ENCODE peak calls at places on chromosomes 7 and 10, in seven cellular contexts. E, F, P, B, N, Z and X are unnamed samples.

GRCh38 chr7:81111781-81112540 is 193.1 kb upstream of the SEMA3C start:
- DNase-seq in P (no peak), B (peak), F (peak), N (no peak), Z (peak), E (no peak), X (peak)

GRCh38 chr10:103739039-103739764 is 116.2 kb downstream of the SH3PXD2A start:
- DNase-seq in N (peak), Z (peak), B (peak), F (peak), E (no peak), P (peak), X (peak)

GRCh38 chr7:121126801-121127534 is 138.5 kb downstream of the CPED1 start:
- DNase-seq in E (no peak), Z (peak), P (no peak), F (peak), B (peak), N (peak), X (no peak)

GRCh38 chr7:155460926-155461613 is 3.1 kb downstream of the EN2 start:
- DNase-seq in P (no peak), Z (no peak), E (no peak), N (no peak), F (no peak), B (no peak), X (no peak)

GRCh38 chr7:1331576-1332467 is 99.2 kb downstream of the UNCX start:
- DNase-seq in N (no peak), E (no peak), B (no peak), F (no peak), Z (no peak), P (no peak), X (no peak)

GRCh38 chr10:82538272-82538671 is 663.3 kb downstream of the NRG3 start:
- DNase-seq in P (no peak), N (no peak), F (no peak), B (no peak), E (no peak), Z (no peak), X (no peak)

GRCh38 chr7:50766808-50767207 is 15.9 kb downstream of the GRB10 start:
- DNase-seq in B (no peak), N (peak), Z (no peak), E (no peak), P (no peak), F (no peak), X (no peak)

GRCh38 chr7:115352375-115352774 is 430.5 kb downstream of the MDFIC start:
- DNase-seq in Z (peak), N (peak), F (peak), B (peak), P (no peak), E (no peak), X (no peak)

GRCh38 chr7:142500364-142500763 is 242.5 kb upstream of the PRSS58 start:
- DNase-seq in B (no peak), N (peak), P (no peak), E (no peak), Z (no peak), F (no peak), X (no peak)

GRCh38 chr10:112794201-112794600 is 155.8 kb upstream of the TCF7L2 start:
- DNase-seq in F (no peak), N (no peak), E (no peak), Z (no peak), B (no peak), P (no peak), X (no peak)

GRCh38 chr7:36962367-36962766 is 238.1 kb upstream of the AOAH start:
- DNase-seq in N (peak), P (no peak), F (peak), B (no peak), E (no peak), Z (no peak), X (no peak)

GRCh38 chr7:42527004-42527403 is 290.0 kb upstream of the GLI3 start:
- DNase-seq in B (no peak), F (peak), N (no peak), Z (no peak), E (no peak), P (no peak), X (no peak)

GRCh38 chr10:3623746-3624145 is 161.3 kb downstream of the KLF6 start:
- DNase-seq in E (no peak), N (no peak), B (peak), Z (peak), P (peak), F (peak), X (peak)

GRCh38 chr10:125514206-125515162 is 168.5 kb downstream of the TEX36 start:
- DNase-seq in P (no peak), Z (no peak), B (no peak), N (no peak), E (peak), F (no peak), X (no peak)

GRCh38 chr10:59830601-59831259 is 75.6 kb downstream of the CCDC6 start:
- DNase-seq in B (peak), P (peak), F (peak), Z (peak), E (peak), N (peak), X (no peak)

GRCh38 chr10:8392216-8392615 is 337.7 kb downstream of the GATA3 start:
- DNase-seq in Z (no peak), P (no peak), E (no peak), B (peak), F (peak), N (peak), X (no peak)

DNA sequence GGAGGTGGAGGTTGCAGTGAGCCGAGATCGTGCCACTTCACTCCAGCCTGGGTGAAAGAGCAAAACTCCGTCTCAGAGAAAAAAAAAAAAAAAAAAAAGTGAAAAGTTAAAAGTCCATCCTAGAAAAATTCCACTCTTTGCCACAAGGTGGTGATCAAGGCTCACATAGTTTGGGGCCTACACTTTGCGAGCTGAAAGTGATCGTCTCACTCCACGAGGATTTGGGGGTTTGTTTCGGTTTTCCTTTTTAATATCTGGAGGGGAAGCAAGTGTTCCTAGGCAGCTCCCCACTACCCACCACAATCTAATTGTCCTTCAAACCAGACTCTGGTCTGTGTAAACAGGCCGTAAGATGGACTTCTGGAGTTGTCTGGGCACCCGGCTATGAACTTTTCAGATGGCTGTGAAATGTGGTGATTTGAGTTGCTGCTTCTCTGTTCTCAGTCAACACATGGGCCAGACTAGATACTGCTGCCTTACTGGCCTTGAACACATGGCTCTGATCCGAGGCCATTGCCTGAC is 27.1 kb downstream of the PRLHR start:
- DNase-seq in E (peak), Z (peak), B (peak), P (peak), N (peak), F (no peak), X (peak)
- TF ChIP-seq CTCF in E (peak), Z (peak), B (peak), P (peak), N (peak), F (peak), X (peak)

GRCh38 chr10:128902031-128902710 is 564.9 kb upstream of the MGMT start:
- DNase-seq in E (no peak), N (no peak), F (no peak), Z (no peak), B (no peak), P (no peak), X (no peak)
- H3K4me3 ChIP-seq in E (no peak), N (no peak), F (no peak), Z (no peak), B (no peak), P (no peak), X (no peak)

GRCh38 chr10:78381072-78381471 is 347.4 kb downstream of the RPS24 start:
- DNase-seq in F (no peak), Z (no peak), N (no peak), E (no peak), B (no peak), P (no peak), X (no peak)
- TF ChIP-seq CTCF in F (peak), Z (peak), N (no peak), E (no peak), B (peak), P (no peak), X (peak)

DNA sequence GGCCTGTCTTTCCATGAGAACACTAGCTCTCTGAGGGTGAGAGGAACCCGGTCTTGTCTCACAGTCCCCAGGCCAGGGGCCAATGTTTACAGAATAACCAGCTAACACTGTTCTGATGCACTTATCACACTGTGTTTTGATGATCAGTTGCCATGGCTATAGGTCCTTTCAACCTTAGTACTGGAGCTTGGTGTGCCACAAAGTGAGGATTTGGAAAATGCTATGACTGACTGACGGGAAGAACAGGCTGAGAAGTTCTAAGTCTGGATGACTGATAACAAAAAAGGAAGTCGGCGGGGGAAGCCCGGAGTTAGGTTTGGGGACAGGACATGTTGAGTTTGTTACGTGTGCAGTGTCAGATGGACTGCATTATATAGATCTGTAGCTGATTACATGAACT is 141.8 kb downstream of the CTTNBP2 start:
- DNase-seq in Z (peak), F (no peak), P (peak), B (no peak), N (no peak), E (no peak), X (no peak)
- H3K4me3 ChIP-seq in Z (no peak), F (no peak), P (no peak), B (no peak), N (no peak), E (no peak), X (no peak)

DNA sequence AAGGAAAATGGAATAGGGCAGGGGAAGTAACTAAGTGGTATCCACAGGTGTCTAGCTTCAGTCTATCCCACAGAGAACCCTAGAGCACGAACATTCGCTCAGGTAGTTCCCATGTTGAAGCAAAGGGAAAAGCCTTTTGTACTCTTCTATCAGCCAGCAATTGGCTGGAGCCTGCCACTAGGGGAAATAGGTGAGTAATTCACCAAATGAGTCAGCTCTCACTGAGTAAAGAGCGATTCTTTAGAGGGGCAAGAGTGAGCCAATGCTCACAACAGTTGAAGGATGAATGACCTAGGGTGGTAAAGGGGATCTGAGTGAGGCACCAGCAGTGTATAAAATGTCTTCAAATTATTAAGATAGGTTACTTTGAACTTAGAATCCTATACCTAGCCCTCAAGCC is 94.1 kb upstream of the ZNF800 start:
- DNase-seq in N (peak), B (no peak), F (no peak), Z (no peak), E (no peak), P (no peak), X (no peak)
- TF ChIP-seq CTCF in N (peak), B (peak), F (no peak), Z (no peak), E (no peak), P (no peak), X (no peak)

GRCh38 chr10:129523031-129523722 is 56.1 kb downstream of the MGMT start:
- DNase-seq in E (no peak), F (no peak), Z (no peak), P (no peak), N (no peak), B (no peak), X (no peak)

GRCh38 chr10:129521161-129522025 is 54.4 kb downstream of the MGMT start:
- DNase-seq in B (no peak), Z (no peak), N (no peak), E (no peak), P (no peak), F (no peak), X (no peak)

GRCh38 chr10:129523723-129524316 is 56.8 kb downstream of the MGMT start:
- DNase-seq in P (no peak), Z (no peak), E (no peak), B (no peak), N (no peak), F (no peak), X (no peak)

GRCh38 chr10:129520440-129521080 is 53.5 kb downstream of the MGMT start:
- DNase-seq in P (no peak), Z (no peak), B (no peak), N (no peak), E (no peak), F (no peak), X (no peak)

GRCh38 chr10:129522041-129522585 is 55.1 kb downstream of the MGMT start:
- DNase-seq in N (no peak), P (no peak), E (no peak), B (no peak), Z (no peak), F (no peak), X (no peak)
- H3K4me3 ChIP-seq in N (no peak), P (no peak), E (no peak), B (no peak), Z (no peak), F (no peak), X (no peak)

GRCh38 chr7:133480868-133481267 is 228.0 kb downstream of the EXOC4 start:
- DNase-seq in P (no peak), N (no peak), E (no peak), F (no peak), B (no peak), Z (no peak), X (no peak)

GRCh38 chr7:133478591-133479135 is 225.8 kb downstream of the EXOC4 start:
- DNase-seq in E (no peak), Z (no peak), F (no peak), B (no peak), N (no peak), P (no peak), X (no peak)

GRCh38 chr7:133481676-133482075 is 228.8 kb downstream of the EXOC4 start:
- DNase-seq in Z (peak), B (peak), N (peak), E (peak), P (no peak), F (peak), X (no peak)

GRCh38 chr7:133477786-133478185 is 224.9 kb downstream of the EXOC4 start:
- DNase-seq in E (no peak), N (no peak), P (no peak), F (no peak), B (no peak), Z (no peak), X (no peak)

GRCh38 chr7:133479456-133480097 is 226.7 kb downstream of the EXOC4 start:
- DNase-seq in Z (no peak), N (no peak), B (no peak), P (no peak), E (no peak), F (no peak), X (no peak)
- TF ChIP-seq CTCF in Z (no peak), N (no peak), B (no peak), P (no peak), E (no peak), F (no peak), X (no peak)